ENCODE peak calls at places on chromosomes 6 and 20, in four cellular contexts. C, L, H and P are unnamed samples.
A peak's percentile ranks its signal among the peaks of the same experiment; 100 is the strongest.

GRCh38 chr6:1222426-1223311 is 89.2 kb upstream of the FOXQ1 start:
- DNase-seq in C (no peak), L (peak; percentile 32), H (no peak), P (no peak)

GRCh38 chr6:85983032-85983659 is 340.5 kb upstream of the SYNCRIP start:
- DNase-seq in C (no peak), L (no peak), H (no peak), P (no peak)

GRCh38 chr6:169035381-169036280 is 218.0 kb downstream of the THBS2 start:
- DNase-seq in C (no peak), L (peak; percentile 23), H (no peak), P (peak; percentile 63)

GRCh38 chr20:5938456-5939029 is 11.8 kb downstream of the TRMT6 start:
- DNase-seq in C (no peak), L (no peak), H (no peak), P (no peak)

GRCh38 chr6:73523434-73524123 is 2.7 kb upstream of the EEF1A1 start:
- DNase-seq in C (peak; percentile 87), L (no peak), H (peak; percentile 87), P (no peak)

GRCh38 chr6:72464791-72465691 is 156.8 kb upstream of the KCNQ5 start:
- DNase-seq in C (no peak), L (peak; percentile 87), H (no peak), P (peak; percentile 55)

GRCh38 chr6:89818977-89819335 is 638 bp downstream of the MDN1 start:
- DNase-seq in C (peak; percentile 61), L (peak; percentile 11), H (no peak), P (peak; percentile 15)

GRCh38 chr20:1171461-1172093 is 13.2 kb downstream of the TMEM74B start:
- DNase-seq in C (peak; percentile 34), L (no peak), H (peak; percentile 43), P (peak; percentile 45)

GRCh38 chr6:73675466-73676098 is 20.4 kb upstream of the CD109 start:
- DNase-seq in C (peak; percentile 97), L (peak; percentile 78), H (peak; percentile 81), P (peak; percentile 79)

GRCh38 chr6:71190809-71191208 is 97.8 kb upstream of the OGFRL1 start:
- DNase-seq in C (peak; percentile 15), L (peak; percentile 46), H (no peak), P (no peak)